ENCODE peak calls at places on chromosomes 13 and 19, in five cellular contexts. A, L, Q, S and X are unnamed samples.

GRCh38 chr19:18101268-18101667 is 3.7 kb downstream of the MAST3 start:
- DNase-seq in A (no peak), L (no peak), Q (no peak), S (no peak), X (no peak)

GRCh38 chr13:51697181-51697580 is 106.8 kb downstream of the DHRS12 start:
- DNase-seq in A (no peak), L (no peak), Q (no peak), S (no peak), X (no peak)

GRCh38 chr19:7113233-7113632 is 43.7 kb downstream of the ZNF557 start:
- DNase-seq in A (no peak), L (no peak), Q (no peak), S (no peak), X (no peak)

GRCh38 chr13:43094901-43095300 is 71.5 kb downstream of the DNAJC15 start:
- DNase-seq in A (no peak), L (no peak), Q (no peak), S (no peak), X (no peak)

GRCh38 chr19:18969953-18970659 is 29.1 kb upstream of the HOMER3 start:
- DNase-seq in A (no peak), L (no peak), Q (no peak), S (no peak), X (no peak)

GRCh38 chr19:17654993-17655392 is 33.2 kb downstream of the UNC13A start:
- DNase-seq in A (no peak), L (no peak), Q (no peak), S (no peak), X (no peak)

GRCh38 chr13:26538363-26539317 is 18.8 kb upstream of the WASF3 start:
- DNase-seq in A (no peak), L (no peak), Q (no peak), S (no peak), X (peak)

GRCh38 chr13:63696055-63696454 is 2280.4 kb upstream of the PCDH20 start:
- DNase-seq in A (no peak), L (peak), Q (no peak), S (no peak), X (peak)

GRCh38 chr19:821976-822773 is 420 bp upstream of the PLPPR3 start:
- DNase-seq in A (no peak), L (no peak), Q (no peak), S (no peak), X (no peak)

GRCh38 chr13:66508153-66508909 is 721.8 kb downstream of the PCDH9 start:
- DNase-seq in A (no peak), L (no peak), Q (no peak), S (no peak), X (no peak)

GRCh38 chr19:28701491-28701890 is 511.5 kb downstream of the UQCRFS1 start:
- DNase-seq in A (no peak), L (peak), Q (no peak), S (no peak), X (peak)

GRCh38 chr13:111937763-111938375 is 129.1 kb upstream of the SOX1 start:
- DNase-seq in A (no peak), L (no peak), Q (no peak), S (no peak), X (no peak)

GRCh38 chr19:16566161-16566560 is 6.1 kb downstream of the SLC35E1 start:
- DNase-seq in A (peak), L (no peak), Q (peak), S (no peak), X (no peak)

GRCh38 chr19:42394751-42395150 is 4.7 kb upstream of the CNFN start:
- DNase-seq in A (no peak), L (no peak), Q (no peak), S (no peak), X (no peak)

GRCh38 chr13:97962887-97963286 is 9.4 kb downstream of the IPO5 start:
- DNase-seq in A (no peak), L (no peak), Q (no peak), S (no peak), X (no peak)

GRCh38 chr19:39413269-39413902 is 917 bp downstream of the PLEKHG2 start:
- DNase-seq in A (peak), L (no peak), Q (peak), S (no peak), X (no peak)

GRCh38 chr13:90168953-90169352 is 1178.5 kb upstream of the MIR17HG start:
- DNase-seq in A (no peak), L (no peak), Q (no peak), S (no peak), X (no peak)

GRCh38 chr13:94999871-95000270 is 287.5 kb upstream of the SOX21 start:
- DNase-seq in A (no peak), L (no peak), Q (no peak), S (no peak), X (no peak)